ENCODE peak calls at places on chromosomes 12 and 14, in four cellular contexts. One of them, this sample, is unnamed.

GRCh38 chr14:68603682-68604360 is 189.0 kb downstream of the ZFP36L1 start:
- DNase-seq in C1 segment of cervical spinal cord: no peak
- DNase-seq in uterus: no peak
- DNase-seq in stimulated activated CD4-positive, alpha-beta T cell treated with anti-CD3 and anti-CD28 coated beads, Interleukin-2, amount 100 ng/mL, for 48 hours: no peak
- DNase-seq in this sample: no peak

GRCh38 chr12:65902504-65902903 is 78.2 kb downstream of the HMGA2 start:
- DNase-seq in C1 segment of cervical spinal cord: no peak
- DNase-seq in uterus: no peak
- DNase-seq in stimulated activated CD4-positive, alpha-beta T cell treated with anti-CD3 and anti-CD28 coated beads, Interleukin-2, amount 100 ng/mL, for 48 hours: no peak
- DNase-seq in this sample: no peak

GRCh38 chr14:91281346-91281745 is 36.8 kb upstream of the GPR68 start:
- DNase-seq in C1 segment of cervical spinal cord: no peak
- DNase-seq in uterus: no peak
- DNase-seq in stimulated activated CD4-positive, alpha-beta T cell treated with anti-CD3 and anti-CD28 coated beads, Interleukin-2, amount 100 ng/mL, for 48 hours: no peak
- DNase-seq in this sample: no peak

GRCh38 chr12:6554168-6554989 is 1.5 kb downstream of the IFFO1 start:
- DNase-seq in C1 segment of cervical spinal cord: peak
- DNase-seq in uterus: peak
- DNase-seq in stimulated activated CD4-positive, alpha-beta T cell treated with anti-CD3 and anti-CD28 coated beads, Interleukin-2, amount 100 ng/mL, for 48 hours: peak
- DNase-seq in this sample: peak

GRCh38 chr12:674272-674781 is 11.1 kb upstream of the NINJ2 start:
- DNase-seq in C1 segment of cervical spinal cord: no peak
- DNase-seq in uterus: no peak
- DNase-seq in stimulated activated CD4-positive, alpha-beta T cell treated with anti-CD3 and anti-CD28 coated beads, Interleukin-2, amount 100 ng/mL, for 48 hours: peak
- DNase-seq in this sample: no peak

GRCh38 chr14:78455896-78456435 is 285.8 kb downstream of the NRXN3 start:
- DNase-seq in C1 segment of cervical spinal cord: no peak
- DNase-seq in uterus: no peak
- DNase-seq in stimulated activated CD4-positive, alpha-beta T cell treated with anti-CD3 and anti-CD28 coated beads, Interleukin-2, amount 100 ng/mL, for 48 hours: no peak
- DNase-seq in this sample: peak

GRCh38 chr12:111404362-111405148 is 1.2 kb upstream of the SH2B3 start:
- DNase-seq in C1 segment of cervical spinal cord: no peak
- DNase-seq in uterus: peak
- DNase-seq in stimulated activated CD4-positive, alpha-beta T cell treated with anti-CD3 and anti-CD28 coated beads, Interleukin-2, amount 100 ng/mL, for 48 hours: peak
- DNase-seq in this sample: no peak

GRCh38 chr12:3885179-3886094 is 12.2 kb upstream of the PARP11 start:
- DNase-seq in C1 segment of cervical spinal cord: no peak
- DNase-seq in uterus: peak
- DNase-seq in stimulated activated CD4-positive, alpha-beta T cell treated with anti-CD3 and anti-CD28 coated beads, Interleukin-2, amount 100 ng/mL, for 48 hours: no peak
- DNase-seq in this sample: peak

GRCh38 chr12:58629376-58629775 is 290.9 kb downstream of the LRIG3 start:
- DNase-seq in C1 segment of cervical spinal cord: no peak
- DNase-seq in uterus: no peak
- DNase-seq in stimulated activated CD4-positive, alpha-beta T cell treated with anti-CD3 and anti-CD28 coated beads, Interleukin-2, amount 100 ng/mL, for 48 hours: no peak
- DNase-seq in this sample: no peak

GRCh38 chr12:68375701-68376469 is 43.7 kb upstream of the MDM1 start:
- DNase-seq in C1 segment of cervical spinal cord: no peak
- DNase-seq in uterus: no peak
- DNase-seq in stimulated activated CD4-positive, alpha-beta T cell treated with anti-CD3 and anti-CD28 coated beads, Interleukin-2, amount 100 ng/mL, for 48 hours: no peak
- DNase-seq in this sample: no peak

GRCh38 chr14:93115920-93116675 is at the start of gene ITPK1:
- DNase-seq in C1 segment of cervical spinal cord: peak
- DNase-seq in uterus: peak
- DNase-seq in stimulated activated CD4-positive, alpha-beta T cell treated with anti-CD3 and anti-CD28 coated beads, Interleukin-2, amount 100 ng/mL, for 48 hours: peak
- DNase-seq in this sample: peak

GRCh38 chr14:99389171-99389826 is 91.4 kb downstream of the SETD3 start:
- DNase-seq in C1 segment of cervical spinal cord: no peak
- DNase-seq in uterus: no peak
- DNase-seq in stimulated activated CD4-positive, alpha-beta T cell treated with anti-CD3 and anti-CD28 coated beads, Interleukin-2, amount 100 ng/mL, for 48 hours: peak
- DNase-seq in this sample: no peak

GRCh38 chr12:68406134-68406576 is 74.0 kb upstream of the MDM1 start:
- DNase-seq in C1 segment of cervical spinal cord: peak
- DNase-seq in uterus: peak
- DNase-seq in stimulated activated CD4-positive, alpha-beta T cell treated with anti-CD3 and anti-CD28 coated beads, Interleukin-2, amount 100 ng/mL, for 48 hours: no peak
- DNase-seq in this sample: peak

GRCh38 chr12:2637371-2637770 is 157.4 kb upstream of the FKBP4 start:
- DNase-seq in C1 segment of cervical spinal cord: no peak
- DNase-seq in uterus: no peak
- DNase-seq in stimulated activated CD4-positive, alpha-beta T cell treated with anti-CD3 and anti-CD28 coated beads, Interleukin-2, amount 100 ng/mL, for 48 hours: no peak
- DNase-seq in this sample: no peak

GRCh38 chr12:56836317-56836716 is 73.2 kb downstream of the HSD17B6 start:
- DNase-seq in C1 segment of cervical spinal cord: no peak
- DNase-seq in uterus: no peak
- DNase-seq in stimulated activated CD4-positive, alpha-beta T cell treated with anti-CD3 and anti-CD28 coated beads, Interleukin-2, amount 100 ng/mL, for 48 hours: no peak
- DNase-seq in this sample: no peak

GRCh38 chr12:43551971-43552559 is at the start of gene ADAMTS20:
- DNase-seq in C1 segment of cervical spinal cord: no peak
- DNase-seq in uterus: no peak
- DNase-seq in stimulated activated CD4-positive, alpha-beta T cell treated with anti-CD3 and anti-CD28 coated beads, Interleukin-2, amount 100 ng/mL, for 48 hours: no peak
- DNase-seq in this sample: no peak

GRCh38 chr12:50104614-50105366 is 982 bp downstream of the GPD1 start:
- DNase-seq in C1 segment of cervical spinal cord: no peak
- DNase-seq in uterus: peak
- DNase-seq in stimulated activated CD4-positive, alpha-beta T cell treated with anti-CD3 and anti-CD28 coated beads, Interleukin-2, amount 100 ng/mL, for 48 hours: no peak
- DNase-seq in this sample: no peak

GRCh38 chr12:112347521-112347920 is 34.7 kb downstream of the HECTD4 start:
- DNase-seq in C1 segment of cervical spinal cord: no peak
- DNase-seq in uterus: no peak
- DNase-seq in stimulated activated CD4-positive, alpha-beta T cell treated with anti-CD3 and anti-CD28 coated beads, Interleukin-2, amount 100 ng/mL, for 48 hours: no peak
- DNase-seq in this sample: no peak

GRCh38 chr12:106914796-106915634 is 40.7 kb upstream of the TMEM263 start:
- DNase-seq in C1 segment of cervical spinal cord: no peak
- DNase-seq in uterus: no peak
- DNase-seq in stimulated activated CD4-positive, alpha-beta T cell treated with anti-CD3 and anti-CD28 coated beads, Interleukin-2, amount 100 ng/mL, for 48 hours: no peak
- DNase-seq in this sample: no peak

GRCh38 chr12:88303335-88303734 is 161.2 kb downstream of the TMTC3 start:
- DNase-seq in C1 segment of cervical spinal cord: no peak
- DNase-seq in uterus: no peak
- DNase-seq in stimulated activated CD4-positive, alpha-beta T cell treated with anti-CD3 and anti-CD28 coated beads, Interleukin-2, amount 100 ng/mL, for 48 hours: no peak
- DNase-seq in this sample: no peak

GRCh38 chr12:96164951-96165858 is 29.0 kb upstream of the ELK3 start:
- DNase-seq in C1 segment of cervical spinal cord: no peak
- DNase-seq in uterus: no peak
- DNase-seq in stimulated activated CD4-positive, alpha-beta T cell treated with anti-CD3 and anti-CD28 coated beads, Interleukin-2, amount 100 ng/mL, for 48 hours: no peak
- DNase-seq in this sample: no peak

GRCh38 chr12:106096376-106096775 is 42.4 kb downstream of the NUAK1 start:
- DNase-seq in C1 segment of cervical spinal cord: no peak
- DNase-seq in uterus: no peak
- DNase-seq in stimulated activated CD4-positive, alpha-beta T cell treated with anti-CD3 and anti-CD28 coated beads, Interleukin-2, amount 100 ng/mL, for 48 hours: no peak
- DNase-seq in this sample: no peak

GRCh38 chr14:32560213-32560857 is 231.2 kb downstream of the AKAP6 start:
- DNase-seq in C1 segment of cervical spinal cord: peak
- DNase-seq in uterus: peak
- DNase-seq in stimulated activated CD4-positive, alpha-beta T cell treated with anti-CD3 and anti-CD28 coated beads, Interleukin-2, amount 100 ng/mL, for 48 hours: peak
- DNase-seq in this sample: peak

GRCh38 chr12:105289114-105289904 is 41.2 kb upstream of the C12orf75 start:
- DNase-seq in C1 segment of cervical spinal cord: no peak
- DNase-seq in uterus: no peak
- DNase-seq in stimulated activated CD4-positive, alpha-beta T cell treated with anti-CD3 and anti-CD28 coated beads, Interleukin-2, amount 100 ng/mL, for 48 hours: no peak
- DNase-seq in this sample: no peak

GRCh38 chr12:110382683-110383082 is 20.8 kb downstream of the ANAPC7 start:
- DNase-seq in C1 segment of cervical spinal cord: no peak
- DNase-seq in uterus: no peak
- DNase-seq in stimulated activated CD4-positive, alpha-beta T cell treated with anti-CD3 and anti-CD28 coated beads, Interleukin-2, amount 100 ng/mL, for 48 hours: no peak
- DNase-seq in this sample: no peak

GRCh38 chr12:6241495-6241894 is 41.3 kb downstream of the CD9 start:
- DNase-seq in C1 segment of cervical spinal cord: no peak
- DNase-seq in uterus: no peak
- DNase-seq in stimulated activated CD4-positive, alpha-beta T cell treated with anti-CD3 and anti-CD28 coated beads, Interleukin-2, amount 100 ng/mL, for 48 hours: no peak
- DNase-seq in this sample: no peak

GRCh38 chr12:117836999-117837736 is 131.6 kb downstream of the KSR2 start:
- DNase-seq in C1 segment of cervical spinal cord: peak
- DNase-seq in uterus: peak
- DNase-seq in stimulated activated CD4-positive, alpha-beta T cell treated with anti-CD3 and anti-CD28 coated beads, Interleukin-2, amount 100 ng/mL, for 48 hours: peak
- DNase-seq in this sample: peak

GRCh38 chr12:110590806-110591326 is 7.7 kb upstream of the PPTC7 start:
- DNase-seq in C1 segment of cervical spinal cord: no peak
- DNase-seq in uterus: no peak
- DNase-seq in stimulated activated CD4-positive, alpha-beta T cell treated with anti-CD3 and anti-CD28 coated beads, Interleukin-2, amount 100 ng/mL, for 48 hours: no peak
- DNase-seq in this sample: peak

GRCh38 chr14:22383515-22384166 is 205.4 kb downstream of the DAD1 start:
- DNase-seq in C1 segment of cervical spinal cord: no peak
- DNase-seq in uterus: no peak
- DNase-seq in stimulated activated CD4-positive, alpha-beta T cell treated with anti-CD3 and anti-CD28 coated beads, Interleukin-2, amount 100 ng/mL, for 48 hours: no peak
- DNase-seq in this sample: no peak

GRCh38 chr14:103288076-103288766 is 45.8 kb upstream of the EIF5 start:
- DNase-seq in C1 segment of cervical spinal cord: no peak
- DNase-seq in uterus: no peak
- DNase-seq in stimulated activated CD4-positive, alpha-beta T cell treated with anti-CD3 and anti-CD28 coated beads, Interleukin-2, amount 100 ng/mL, for 48 hours: no peak
- DNase-seq in this sample: no peak

GRCh38 chr12:49296836-49297694 is 2.1 kb downstream of the PRPH start:
- DNase-seq in C1 segment of cervical spinal cord: no peak
- DNase-seq in uterus: no peak
- DNase-seq in stimulated activated CD4-positive, alpha-beta T cell treated with anti-CD3 and anti-CD28 coated beads, Interleukin-2, amount 100 ng/mL, for 48 hours: peak
- DNase-seq in this sample: no peak

GRCh38 chr14:65222434-65222833 is 120.1 kb upstream of the MAX start:
- DNase-seq in C1 segment of cervical spinal cord: peak
- DNase-seq in uterus: no peak
- DNase-seq in stimulated activated CD4-positive, alpha-beta T cell treated with anti-CD3 and anti-CD28 coated beads, Interleukin-2, amount 100 ng/mL, for 48 hours: peak
- DNase-seq in this sample: peak

GRCh38 chr12:30962047-30962446 is 35.5 kb downstream of the TSPAN11 start:
- DNase-seq in C1 segment of cervical spinal cord: no peak
- DNase-seq in uterus: no peak
- DNase-seq in stimulated activated CD4-positive, alpha-beta T cell treated with anti-CD3 and anti-CD28 coated beads, Interleukin-2, amount 100 ng/mL, for 48 hours: no peak
- DNase-seq in this sample: no peak

GRCh38 chr12:91529829-91530228 is 347.2 kb upstream of the DCN start:
- DNase-seq in C1 segment of cervical spinal cord: no peak
- DNase-seq in uterus: no peak
- DNase-seq in stimulated activated CD4-positive, alpha-beta T cell treated with anti-CD3 and anti-CD28 coated beads, Interleukin-2, amount 100 ng/mL, for 48 hours: no peak
- DNase-seq in this sample: no peak

GRCh38 chr14:54739514-54739913 is 163.1 kb downstream of the GCH1 start:
- DNase-seq in C1 segment of cervical spinal cord: no peak
- DNase-seq in uterus: no peak
- DNase-seq in stimulated activated CD4-positive, alpha-beta T cell treated with anti-CD3 and anti-CD28 coated beads, Interleukin-2, amount 100 ng/mL, for 48 hours: no peak
- DNase-seq in this sample: no peak

GRCh38 chr14:55136868-55137785 is 8.1 kb downstream of the LGALS3 start:
- DNase-seq in C1 segment of cervical spinal cord: peak
- DNase-seq in uterus: peak
- DNase-seq in stimulated activated CD4-positive, alpha-beta T cell treated with anti-CD3 and anti-CD28 coated beads, Interleukin-2, amount 100 ng/mL, for 48 hours: no peak
- DNase-seq in this sample: peak

GRCh38 chr12:106519587-106519986 is 63.2 kb upstream of the RFX4 start:
- DNase-seq in C1 segment of cervical spinal cord: no peak
- DNase-seq in uterus: no peak
- DNase-seq in stimulated activated CD4-positive, alpha-beta T cell treated with anti-CD3 and anti-CD28 coated beads, Interleukin-2, amount 100 ng/mL, for 48 hours: no peak
- DNase-seq in this sample: no peak